ENCODE peak calls at places on chromosomes 5 and 9, in five cellular contexts. Q is HCT116, O is fibroblast of lung, Z is GM23248, B is HepG2. Y is an unnamed sample.

GRCh38 chr5:110354341-110354740 is 372.1 kb downstream of the TMEM232 start:
- DNase-seq in Q (no peak), O (peak; percentile 19), Z (peak; percentile 45), B (no peak), Y (no peak)

GRCh38 chr5:61572959-61573358 is 240.9 kb downstream of the ZSWIM6 start:
- DNase-seq in Q (no peak), O (no peak), Z (no peak), B (no peak), Y (no peak)

GRCh38 chr9:83403864-83404263 is 134.3 kb downstream of the FRMD3 start:
- DNase-seq in Q (no peak), O (no peak), Z (peak; percentile 27), B (no peak), Y (no peak)

GRCh38 chr9:129333961-129334743 is 156.1 kb upstream of the IER5L start:
- DNase-seq in Q (peak; percentile 93), O (peak; percentile 95), Z (peak; percentile 92), B (peak; percentile 94), Y (peak; percentile 88)

GRCh38 chr9:112050544-112051475 is 124.3 kb downstream of the SUSD1 start:
- DNase-seq in Q (no peak), O (peak; percentile 96), Z (peak; percentile 90), B (peak; percentile 91), Y (no peak)

GRCh38 chr5:82406200-82406773 is 128.1 kb upstream of the RPS23 start:
- DNase-seq in Q (no peak), O (peak; percentile 93), Z (peak; percentile 77), B (no peak), Y (peak; percentile 9)

GRCh38 chr5:134964359-134965270 is 3.1 kb upstream of the CATSPER3 start:
- DNase-seq in Q (no peak), O (no peak), Z (no peak), B (peak; percentile 92), Y (no peak)

GRCh38 chr5:139747583-139748504 is 47.8 kb upstream of the PSD2 start:
- DNase-seq in Q (no peak), O (peak; percentile 48), Z (peak; percentile 86), B (no peak), Y (no peak)

GRCh38 chr5:1424716-1425115 is 20.5 kb downstream of the SLC6A3 start:
- DNase-seq in Q (no peak), O (no peak), Z (no peak), B (no peak), Y (no peak)

GRCh38 chr9:22817181-22817580 is 370.6 kb downstream of the DMRTA1 start:
- DNase-seq in Q (no peak), O (no peak), Z (peak; percentile 60), B (no peak), Y (no peak)

GRCh38 chr9:37338218-37338617 is 84.3 kb upstream of the GRHPR start:
- DNase-seq in Q (no peak), O (no peak), Z (no peak), B (no peak), Y (peak; percentile 48)

DNA sequence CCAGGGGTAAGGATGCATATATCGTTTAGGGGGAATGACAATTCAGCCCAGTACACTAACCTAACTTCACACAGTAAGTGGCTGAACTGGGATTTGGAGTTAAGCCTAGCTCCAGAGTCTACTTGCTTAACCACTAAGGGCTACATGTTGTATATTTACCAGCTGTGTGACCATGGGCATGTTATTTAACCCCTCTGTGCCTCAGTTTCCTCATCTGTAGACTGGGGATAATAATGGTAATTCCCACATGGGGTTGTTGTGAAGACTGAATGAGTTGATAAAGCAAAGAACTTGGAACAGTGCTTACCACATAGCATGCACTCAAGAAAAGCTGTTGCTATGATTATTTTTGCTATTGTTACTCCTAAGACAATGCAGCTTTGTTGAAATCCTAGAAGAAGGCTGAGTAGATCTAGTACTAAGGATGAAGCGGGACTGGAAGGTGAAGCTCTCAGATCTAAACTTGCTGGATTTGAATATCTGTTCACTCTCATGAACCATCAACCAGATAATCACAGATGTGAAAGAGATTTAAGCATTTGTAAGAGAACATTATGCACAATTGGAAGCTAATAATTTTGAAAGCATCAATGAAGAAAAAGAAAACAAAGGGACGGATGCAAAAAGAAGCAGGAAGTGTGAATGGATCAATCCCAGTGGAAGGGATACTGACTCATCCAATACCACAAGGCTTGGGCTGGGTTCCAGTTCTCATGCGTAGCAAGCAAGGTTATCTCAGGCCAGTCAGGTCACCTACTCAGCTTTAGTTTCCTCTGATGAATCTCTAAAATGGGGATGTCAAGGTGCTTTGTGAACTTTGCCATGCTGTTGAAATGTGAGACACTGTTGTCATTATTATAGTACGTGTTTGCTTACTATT is 78.5 kb upstream of the TBC1D2 start:
- DNase-seq in Q (peak; percentile 66), O (peak; percentile 87), Z (peak; percentile 86), B (no peak), Y (no peak)
- H3K4me3 ChIP-seq in Q (no peak overlapping the region), O (no peak overlapping the region), Z (no peak overlapping the region), B (no peak overlapping the region), Y (no peak overlapping the region)

DNA sequence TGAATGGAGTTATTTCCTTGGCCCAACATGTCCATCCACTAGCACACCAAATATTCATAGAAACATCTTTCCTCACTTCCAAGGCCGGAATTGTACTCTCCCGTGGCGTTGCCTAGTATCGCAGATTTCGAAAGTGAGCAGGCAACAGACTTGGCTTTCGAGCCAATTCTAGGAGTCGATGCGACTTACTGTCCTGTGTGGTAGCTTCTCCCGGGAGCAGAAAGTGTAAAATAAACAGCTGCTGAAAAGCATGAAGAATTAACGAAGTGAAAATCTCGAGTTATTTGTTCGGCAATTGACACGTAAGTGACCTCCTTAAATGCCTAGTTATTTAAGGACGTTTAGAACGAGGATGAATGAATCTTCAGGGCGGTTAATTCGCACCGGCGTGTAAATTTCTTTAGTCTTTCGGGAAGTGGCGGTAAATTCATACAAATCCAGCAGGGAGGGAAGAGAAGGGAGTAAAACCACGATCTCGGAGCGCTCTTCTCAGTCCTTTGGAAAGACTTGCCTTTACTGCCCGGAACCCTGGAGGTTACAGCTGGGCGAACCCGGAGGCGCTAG is 414 bp upstream of the PCSK5 start:
- DNase-seq in Q (no peak), O (peak; percentile 75), Z (peak; percentile 86), B (no peak), Y (peak; percentile 41)
- TF ChIP-seq EZH2 in Q (no peak), O (no peak), Z (no peak), B (no peak), Y (no peak)

GRCh38 chr9:98564714-98565113 is 144.0 kb downstream of the GABBR2 start:
- DNase-seq in Q (no peak), O (no peak), Z (no peak), B (no peak), Y (no peak)

GRCh38 chr9:98559568-98559967 is 149.2 kb downstream of the GABBR2 start:
- DNase-seq in Q (no peak), O (no peak), Z (no peak), B (no peak), Y (no peak)

GRCh38 chr9:98563997-98564396 is 144.7 kb downstream of the GABBR2 start:
- DNase-seq in Q (no peak), O (no peak), Z (no peak), B (no peak), Y (no peak)

GRCh38 chr9:98565152-98566135 is 143.3 kb downstream of the GABBR2 start:
- DNase-seq in Q (no peak), O (no peak), Z (no peak), B (no peak), Y (no peak)

DNA sequence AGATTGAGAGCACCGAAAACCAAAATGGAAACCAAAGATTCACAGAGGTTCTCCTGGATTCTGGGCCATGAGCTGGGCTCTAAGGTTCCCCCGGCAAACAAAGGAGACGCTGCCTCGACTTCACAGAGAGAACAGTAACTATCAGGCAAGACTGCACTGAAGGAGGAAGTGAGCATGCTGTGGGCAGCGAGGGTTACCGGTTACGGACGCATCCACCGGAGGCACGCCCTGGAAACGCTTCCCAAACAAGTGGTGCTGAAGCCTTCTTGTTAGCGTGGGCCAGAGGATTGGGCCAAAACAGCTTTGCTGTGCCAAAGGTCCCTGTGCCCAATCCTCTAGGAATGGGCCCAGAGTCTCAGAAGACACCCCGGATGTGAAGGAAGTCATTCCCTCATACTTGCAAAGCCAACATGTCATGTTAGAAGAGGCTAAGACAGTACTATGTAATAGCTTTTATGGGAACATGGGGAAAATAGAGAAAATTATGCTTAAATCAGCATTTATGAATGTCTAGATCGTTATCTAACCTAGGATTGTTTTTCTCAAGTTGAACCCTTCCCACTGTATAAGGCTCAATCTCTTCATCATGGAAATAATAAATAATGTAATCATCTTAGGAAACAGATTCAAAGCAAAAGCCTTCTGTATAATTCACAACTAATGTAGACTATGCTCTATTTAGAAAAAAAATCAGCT is 145.4 kb downstream of the GABBR2 start:
- DNase-seq in Q (no peak), O (no peak), Z (no peak), B (no peak), Y (no peak)
- H3K9me3 ChIP-seq in Q (no peaks in the 10 kb centered on the region), O (no peaks in the 10 kb centered on the region), Z (no peaks in the 10 kb centered on the region), B (no peaks in the 10 kb centered on the region), Y (no peaks in the 10 kb centered on the region)

DNA sequence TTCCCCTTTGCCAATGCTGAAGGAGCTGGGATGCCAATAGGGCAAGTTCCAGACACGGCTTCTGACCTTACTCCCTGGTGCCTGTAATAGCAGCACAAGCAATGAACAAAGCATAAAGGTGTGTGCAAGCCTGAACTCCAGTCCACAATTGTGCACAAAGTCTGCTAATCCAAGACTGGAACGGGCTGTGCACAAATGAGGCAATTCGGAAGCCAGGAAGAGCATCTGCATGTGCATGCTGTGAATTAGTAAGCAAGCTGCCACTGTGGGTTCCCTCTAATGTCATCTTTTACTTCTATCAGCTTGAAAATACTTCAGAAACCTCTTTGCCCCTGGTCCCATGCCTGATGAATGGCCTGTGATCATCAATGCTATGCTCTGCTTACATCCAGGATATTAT is 165.5 kb downstream of the KCTD16 start:
- DNase-seq in Q (no peak), O (no peak), Z (no peak), B (no peak), Y (no peak)
- H3K4me3 ChIP-seq in Q (no peak overlapping the region), O (no peak overlapping the region), Z (no peak overlapping the region), B (no peak overlapping the region), Y (no peak overlapping the region)

DNA sequence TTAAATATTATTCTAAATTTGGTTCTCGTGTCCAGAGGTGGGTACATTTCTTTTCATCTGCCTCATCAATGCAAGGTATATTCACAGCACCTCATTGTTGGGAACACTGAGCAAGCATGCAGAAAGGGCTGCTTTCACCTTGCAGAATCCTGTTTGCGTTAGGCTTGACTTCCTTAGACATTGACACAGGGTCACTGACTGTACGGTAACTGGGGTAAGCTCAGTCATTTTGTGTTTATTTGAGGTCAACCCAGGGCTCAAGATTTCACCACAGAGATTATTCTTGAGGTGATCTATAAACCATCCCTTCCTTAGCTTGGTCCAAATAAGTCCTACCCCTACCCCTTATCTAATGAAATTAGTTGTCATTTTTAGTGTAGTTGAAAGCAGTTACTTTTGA is 1.7 kb upstream of the PTPDC1 start:
- DNase-seq in Q (no peak), O (no peak), Z (no peak), B (no peak), Y (no peak)
- TF ChIP-seq EZH2 in Q (no peak), O (no peak), Z (no peak), B (no peak), Y (no peak)

GRCh38 chr9:5574097-5574496 is 54.8 kb upstream of the RIC1 start:
- DNase-seq in Q (no peak), O (no peak), Z (no peak), B (no peak), Y (no peak)
- H3K9me3 ChIP-seq in Q (no peaks in the 10 kb centered on the region), O (no peaks in the 10 kb centered on the region), Z (no peaks in the 10 kb centered on the region), B (no peaks in the 10 kb centered on the region), Y (no peaks in the 10 kb centered on the region)

GRCh38 chr5:120544043-120544442 is 79.9 kb downstream of the PRR16 start:
- DNase-seq in Q (no peak), O (no peak), Z (peak; percentile 60), B (no peak), Y (no peak)
- H3K4me3 ChIP-seq in Q (no peak overlapping the region), O (no peak overlapping the region), Z (no peak overlapping the region), B (no peak overlapping the region), Y (no peak overlapping the region)